ENCODE peak calls at places on chromosome 14, in seven cellular contexts. W is NCI-H1105 treated with DMSO at 0.1 percent for 48 hours, F is T-helper 2 cell, B is RCC 7860, Y is substantia nigra, C is pons, I is GM20000. O is an unnamed sample.

GRCh38 chr14:96016761-96017160 is 22.4 kb upstream of the C14orf132 start:
- DNase-seq in W (peak; percentile 87), I (no peak), Y (no peak), F (no peak), B (no peak), C (no peak), O (no peak)

GRCh38 chr14:103846569-103847438 is 571 bp downstream of the PPP1R13B start:
- DNase-seq in C (no peak), F (peak; percentile 9), Y (no peak), W (peak; percentile 43), B (no peak), I (peak; percentile 78), O (no peak)

GRCh38 chr14:22650960-22651521 is 6.9 kb upstream of the OR6J1 start:
- DNase-seq in C (no peak), B (no peak), Y (no peak), W (no peak), F (no peak), I (no peak), O (no peak)

GRCh38 chr14:44803239-44803905 is 158.4 kb downstream of the KLHL28 start:
- DNase-seq in I (peak; percentile 54), B (peak; percentile 57), C (peak; percentile 66), W (peak; percentile 80), Y (no peak), F (no peak), O (no peak)

GRCh38 chr14:96189288-96189711 is 15.3 kb upstream of the BDKRB2 start:
- DNase-seq in W (no peak), I (peak; percentile 26), B (no peak), F (no peak), Y (no peak), C (no peak), O (no peak)

GRCh38 chr14:101525646-101526527 is 35.4 kb upstream of the DIO3 start:
- DNase-seq in Y (no peak), I (no peak), C (no peak), B (no peak), W (peak; percentile 48), F (no peak), O (no peak)

GRCh38 chr14:87066221-87066817 is 926.7 kb downstream of the GALC start:
- DNase-seq in Y (no peak), B (no peak), C (no peak), I (no peak), F (no peak), W (peak; percentile 30), O (no peak)

GRCh38 chr14:68702105-68702504 is 90.8 kb downstream of the ZFP36L1 start:
- DNase-seq in F (no peak), W (no peak), Y (no peak), B (no peak), C (no peak), I (no peak), O (no peak)

GRCh38 chr14:62897057-62897456 is 148.2 kb downstream of the KCNH5 start:
- DNase-seq in C (no peak), I (no peak), B (no peak), Y (no peak), F (no peak), W (no peak), O (no peak)

GRCh38 chr14:95162641-95163040 is 5.3 kb upstream of the DICER1 start:
- DNase-seq in F (no peak), I (no peak), C (no peak), B (no peak), W (no peak), Y (no peak), O (no peak)

GRCh38 chr14:101241807-101242278 is 319.5 kb upstream of the DIO3 start:
- DNase-seq in C (no peak), W (no peak), F (no peak), Y (no peak), B (no peak), I (no peak), O (no peak)

GRCh38 chr14:21095430-21096205 is 2.8 kb downstream of the ZNF219 start:
- DNase-seq in I (no peak), Y (no peak), B (no peak), F (no peak), W (no peak), C (no peak), O (no peak)

GRCh38 chr14:96089401-96089800 is 50.2 kb downstream of the C14orf132 start:
- DNase-seq in Y (no peak), F (no peak), C (no peak), B (no peak), I (no peak), W (no peak), O (no peak)

GRCh38 chr14:95156153-95156764 is 1.1 kb downstream of the DICER1 start:
- DNase-seq in I (peak; percentile 9), F (no peak), Y (no peak), C (peak; percentile 66), B (no peak), W (peak; percentile 9), O (no peak)